ENCODE peak calls at places on chromosomes 5 and 9, in nine cellular contexts. O is WERI-Rb-1, I is tibial artery, M is NB4, H is prostate gland, P is bronchial epithelial cell, E is choroid plexus epithelial cell, Q is HepG2, Y is IMR-90. N is an unnamed sample.

GRCh38 chr9:72352911-72353388 is 12.1 kb downstream of the ZFAND5 start:
- DNase-seq in O (no peak), E (peak), I (no peak), M (no peak), Y (peak), H (no peak), P (peak), Q (no peak), N (peak)

GRCh38 chr5:61055434-61056006 is 106.7 kb downstream of the SMIM15 start:
- DNase-seq in Y (peak), I (no peak), H (no peak), Q (peak), O (no peak), E (peak), P (peak), M (peak), N (peak)

GRCh38 chr9:109910616-109911568 is 130.9 kb downstream of the PALM2AKAP2 start:
- DNase-seq in M (no peak), P (peak), Q (no peak), E (peak), H (no peak), O (no peak), I (no peak), Y (peak), N (peak)

GRCh38 chr9:133100518-133101355 is 20.3 kb downstream of the RALGDS start:
- DNase-seq in Y (no peak), H (no peak), P (no peak), Q (no peak), I (no peak), M (no peak), E (no peak), O (no peak), N (no peak)

GRCh38 chr5:115389074-115389798 is 92.8 kb upstream of the CCDC112 start:
- DNase-seq in P (no peak), H (no peak), Q (no peak), E (peak), I (no peak), O (peak), Y (peak), M (no peak), N (no peak)

GRCh38 chr5:132136906-132137305 is 63.3 kb downstream of the CSF2 start:
- DNase-seq in E (peak), P (peak), O (no peak), H (no peak), M (no peak), Q (no peak), I (no peak), Y (peak), N (peak)

GRCh38 chr5:52190737-52191136 is 597.0 kb upstream of the ITGA1 start:
- DNase-seq in Y (no peak), E (no peak), M (no peak), H (no peak), I (no peak), O (no peak), Q (no peak), P (no peak), N (no peak)

GRCh38 chr5:9775339-9775738 is 145.2 kb upstream of the TAS2R1 start:
- DNase-seq in P (peak), O (no peak), E (peak), I (no peak), Q (no peak), H (no peak), M (no peak), Y (peak), N (peak)

GRCh38 chr5:167582263-167582662 is 709.2 kb upstream of the WWC1 start:
- DNase-seq in O (no peak), Q (no peak), I (no peak), H (no peak), Y (peak), P (peak), E (peak), M (no peak), N (peak)

GRCh38 chr5:72314571-72315172 is 5.4 kb downstream of the MRPS27 start:
- DNase-seq in P (peak), Y (peak), E (peak), I (no peak), H (peak), O (no peak), M (peak), Q (peak), N (peak)

GRCh38 chr5:124193371-124193789 is 553.1 kb downstream of the ZNF608 start:
- DNase-seq in M (no peak), H (no peak), O (no peak), I (no peak), Y (peak), Q (no peak), E (peak), P (peak), N (peak)

GRCh38 chr9:38008168-38009034 is 60.6 kb downstream of the SHB start:
- DNase-seq in E (peak), Y (peak), O (no peak), I (no peak), M (peak), P (peak), Q (peak), H (peak), N (peak)

GRCh38 chr9:124216474-124217176 is 41.1 kb upstream of the NEK6 start:
- DNase-seq in Q (no peak), P (no peak), Y (no peak), E (no peak), I (no peak), M (peak), H (no peak), O (no peak), N (no peak)

GRCh38 chr5:146005723-146006122 is 69.3 kb downstream of the SH3RF2 start:
- DNase-seq in P (no peak), Y (no peak), O (no peak), Q (no peak), I (no peak), M (no peak), E (no peak), H (no peak), N (no peak)

GRCh38 chr9:21690561-21690960 is 111.9 kb upstream of the MTAP start:
- DNase-seq in M (no peak), P (peak), Q (no peak), O (no peak), E (peak), Y (peak), H (no peak), I (no peak), N (no peak)

GRCh38 chr5:52150501-52150900 is 637.2 kb upstream of the ITGA1 start:
- DNase-seq in E (no peak), H (no peak), I (no peak), P (no peak), Y (no peak), O (no peak), M (no peak), Q (peak), N (no peak)

GRCh38 chr9:114364123-114364522 is 23.7 kb downstream of the AKNA start:
- DNase-seq in E (peak), Y (peak), H (no peak), Q (peak), O (no peak), P (peak), I (no peak), M (peak), N (peak)

GRCh38 chr9:94079236-94079635 is 5.0 kb upstream of the PTPDC1 start:
- DNase-seq in O (no peak), Y (no peak), I (no peak), M (no peak), E (no peak), H (no peak), P (no peak), Q (no peak), N (no peak)

DNA sequence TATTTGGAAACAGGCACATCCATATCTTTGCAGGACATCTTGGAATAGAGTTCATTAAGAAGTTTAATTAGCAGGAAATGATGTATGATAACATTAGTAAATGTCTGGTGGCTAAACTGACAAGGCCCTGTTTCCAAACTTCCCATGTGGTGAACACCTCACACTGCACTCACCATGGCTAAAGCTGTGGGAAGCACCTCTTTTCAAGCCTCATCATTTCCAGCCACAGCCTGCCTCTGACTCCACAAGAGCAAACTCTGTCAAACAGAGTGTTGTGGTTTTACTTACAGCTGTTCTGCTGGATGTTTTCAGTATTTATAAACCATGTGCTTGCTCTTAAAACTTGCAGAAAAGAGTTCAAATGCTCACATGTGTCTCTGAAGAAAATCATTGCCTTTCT is 14.9 kb upstream of the NDUFB6 start:
- DNase-seq in Y (peak), I (no peak), H (no peak), E (peak), O (no peak), Q (no peak), P (peak), M (no peak), N (peak)
- TF ChIP-seq CTCF in Y (no peak), I (no peak), H (no peak), E (no peak), O (no peak), Q (no peak), P (no peak), M (no peak), N (no peak)

DNA sequence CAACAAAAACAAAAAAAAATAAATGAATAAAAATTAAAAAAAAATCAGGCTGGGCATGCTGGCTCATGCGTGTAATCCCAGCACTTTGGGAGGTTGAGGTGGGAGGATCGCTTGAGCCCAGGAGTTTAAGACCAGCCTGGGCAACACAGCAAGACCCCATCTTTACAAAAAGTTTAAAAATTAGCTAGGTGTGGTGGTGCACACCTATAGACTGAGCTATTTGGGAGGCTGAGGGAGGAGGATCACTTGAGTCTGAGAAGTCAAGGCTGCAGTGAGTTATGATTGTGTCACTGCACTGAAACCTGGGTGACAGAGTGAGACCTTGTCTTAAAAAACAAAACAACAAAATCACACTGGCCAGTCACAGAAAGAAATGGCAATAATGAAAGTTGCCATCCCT is 3.4 kb upstream of the CNTRL start:
- DNase-seq in O (no peak), P (no peak), Q (no peak), E (no peak), I (no peak), M (peak), Y (no peak), H (no peak), N (peak)
- H3K4me3 ChIP-seq in O (no peak), P (peak), Q (no peak), E (peak), I (peak), M (peak), Y (peak), H (peak), N (peak)

DNA sequence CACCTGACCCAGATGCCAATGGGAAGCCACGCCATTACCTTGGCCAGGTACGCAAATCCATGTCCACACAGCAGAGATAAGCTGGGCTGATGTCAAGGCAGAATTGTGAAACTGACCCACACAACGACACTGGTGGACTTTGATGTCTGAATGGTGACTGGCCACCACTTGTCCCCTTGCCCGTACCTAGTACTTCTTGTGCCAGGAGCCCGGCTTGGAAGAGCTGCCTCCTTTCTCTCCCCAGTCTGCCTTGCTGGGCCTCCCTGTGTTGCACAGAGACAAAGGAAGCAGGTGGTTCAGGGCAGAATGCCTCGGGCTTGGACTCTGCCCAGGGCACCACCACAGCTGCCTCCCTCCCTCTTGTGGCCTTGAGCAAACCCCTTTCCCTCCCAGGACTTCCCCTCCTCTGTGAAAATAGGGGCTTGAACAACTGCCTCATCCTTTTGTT is 23.3 kb downstream of the PTGES2 start:
- DNase-seq in O (no peak), Y (no peak), E (no peak), H (no peak), Q (peak), P (no peak), I (no peak), M (no peak), N (no peak)
- TF ChIP-seq CTCF in O (no peak), Y (no peak), E (no peak), H (no peak), Q (peak), P (no peak), I (no peak), M (no peak), N (no peak)

GRCh38 chr9:136157477-136158265 is 39.0 kb upstream of the TMEM250 start:
- DNase-seq in M (no peak), O (no peak), Q (no peak), H (no peak), P (no peak), E (peak), I (no peak), Y (no peak), N (no peak)

GRCh38 chr9:136160939-136161610 is 42.4 kb upstream of the TMEM250 start:
- DNase-seq in I (no peak), Y (no peak), P (no peak), H (no peak), M (no peak), Q (no peak), O (no peak), E (no peak), N (no peak)

GRCh38 chr9:136159851-136160250 is 41.2 kb upstream of the TMEM250 start:
- DNase-seq in H (no peak), Y (no peak), M (no peak), O (no peak), P (no peak), I (no peak), E (no peak), Q (no peak), N (no peak)

GRCh38 chr9:136163248-136163850 is 41.6 kb downstream of the LHX3 start:
- DNase-seq in I (no peak), Y (no peak), E (no peak), H (no peak), Q (no peak), O (no peak), P (no peak), M (no peak), N (no peak)

DNA sequence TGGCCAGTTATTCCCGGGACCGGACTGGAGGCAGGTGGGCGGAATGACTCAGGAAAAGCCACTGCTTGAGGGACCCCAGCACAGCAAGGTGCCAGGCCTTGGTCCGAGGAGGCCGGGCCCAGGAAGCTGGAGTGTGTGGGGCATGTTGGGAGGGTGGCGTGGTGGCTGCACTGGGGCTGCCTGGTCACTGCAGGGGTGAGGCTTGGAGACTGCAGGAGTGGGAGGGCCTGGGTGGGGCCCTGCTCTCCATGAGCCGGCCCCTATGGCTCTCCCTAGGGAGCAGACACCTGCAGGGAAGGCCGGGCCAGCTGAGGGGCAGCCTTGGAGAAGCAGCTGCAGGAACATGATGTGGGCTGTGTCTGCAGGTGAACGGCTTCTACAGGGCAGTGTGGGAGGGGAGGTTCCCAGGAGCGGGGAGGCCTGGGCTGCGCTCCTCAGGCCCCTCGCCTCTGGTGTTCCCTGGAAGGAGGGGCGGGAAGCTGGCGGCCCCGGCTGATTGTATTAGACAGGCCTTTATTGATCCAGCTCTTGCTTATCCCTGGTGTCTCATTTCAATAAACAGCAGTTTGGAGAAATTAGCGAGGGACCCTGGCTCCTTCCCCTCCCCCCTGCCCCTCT is 41.8 kb upstream of the TMEM250 start:
- DNase-seq in O (peak), P (no peak), M (no peak), I (no peak), Y (no peak), Q (no peak), H (no peak), E (no peak), N (no peak)
- H3K4me3 ChIP-seq in O (no peak), P (no peak), M (no peak), I (no peak), Y (no peak), Q (no peak), H (no peak), E (no peak), N (no peak)

DNA sequence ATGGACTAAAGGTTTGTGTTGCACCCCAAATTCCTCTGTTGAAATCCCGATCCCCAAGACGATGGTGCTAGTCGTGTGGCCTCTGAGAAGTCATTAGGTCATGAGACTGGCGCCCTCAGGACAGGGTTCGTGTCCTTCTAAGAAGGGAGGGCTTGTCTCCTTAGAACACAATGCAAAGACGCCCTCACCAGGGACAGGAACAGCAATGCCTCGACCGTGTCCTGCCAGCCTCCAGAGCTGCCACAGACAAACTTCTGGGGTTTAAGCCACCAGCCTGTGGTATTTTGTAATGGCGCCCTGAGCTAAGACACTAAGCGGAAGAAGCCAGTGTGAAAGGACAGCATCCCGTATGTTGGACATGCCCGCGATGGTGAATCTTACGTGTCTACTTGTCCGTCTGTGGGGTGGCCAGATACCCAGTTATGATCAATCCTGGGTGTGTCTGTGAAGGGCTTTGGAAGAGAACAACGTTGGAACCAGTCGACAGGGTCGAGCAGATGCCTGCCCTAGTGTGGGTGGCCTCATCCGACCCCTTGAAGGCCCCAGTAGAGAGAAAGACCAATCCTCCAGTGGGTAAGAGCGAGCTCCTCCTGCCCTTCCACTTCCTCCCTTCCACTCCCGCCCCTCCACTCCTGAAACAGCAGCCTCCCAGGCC is 279.2 kb upstream of the IRX2 start:
- DNase-seq in Y (no peak), P (no peak), Q (no peak), H (no peak), M (no peak), O (no peak), I (no peak), E (no peak), N (no peak)
- TF ChIP-seq CTCF in Y (no peak), P (no peak), Q (no peak), H (no peak), M (no peak), O (no peak), I (no peak), E (no peak), N (no peak)

N was measured in epithelial cell of esophagus.